ENCODE peak calls at places on chromosomes 16 and 17, in four cellular contexts. N is NCI-H446, P is Caki2, I is body of pancreas. C is an unnamed sample.

GRCh38 chr16:71919033-71919432 is 23.7 kb downstream of the IST1 start:
- DNase-seq in N (no peak), I (no peak), P (no peak), C (no peak)

GRCh38 chr17:76726766-76727718 is at the start of gene METTL23:
- DNase-seq in N (peak; percentile 71), P (no peak), I (peak; percentile 88), C (no peak)

GRCh38 chr17:15934866-15935265 is 10.1 kb upstream of the ADORA2B start:
- DNase-seq in P (no peak), I (no peak), N (no peak), C (no peak)

GRCh38 chr16:25014500-25015147 is 545 bp downstream of the ARHGAP17 start:
- DNase-seq in I (peak; percentile 49), P (no peak), N (peak; percentile 9), C (no peak)

GRCh38 chr17:15408803-15409202 is 58.6 kb downstream of the CDRT4 start:
- DNase-seq in P (no peak), I (no peak), N (no peak), C (no peak)

GRCh38 chr16:87060026-87060986 is 256.9 kb downstream of the C16orf95 start:
- DNase-seq in N (no peak), I (no peak), P (no peak), C (no peak)

GRCh38 chr17:12068946-12069345 is 48.3 kb downstream of the MAP2K4 start:
- DNase-seq in N (no peak), I (no peak), P (no peak), C (no peak)

GRCh38 chr16:12470311-12471229 is 333.1 kb downstream of the CPPED1 start:
- DNase-seq in N (peak; percentile 70), I (no peak), P (no peak), C (no peak)

GRCh38 chr17:48630925-48631692 is 5.0 kb upstream of the HOXB9 start:
- DNase-seq in N (no peak), P (no peak), I (no peak), C (no peak)

GRCh38 chr17:53655591-53655990 is 167.1 kb upstream of the KIF2B start:
- DNase-seq in I (no peak), P (no peak), N (no peak), C (no peak)

GRCh38 chr16:54952195-54952594 is 21.5 kb downstream of the IRX5 start:
- DNase-seq in N (no peak), I (no peak), P (no peak), C (no peak)

GRCh38 chr17:81802048-81802758 is 1.7 kb upstream of the GCGR start:
- DNase-seq in I (no peak), N (no peak), P (no peak), C (no peak)

GRCh38 chr17:15332338-15332737 is 9.1 kb downstream of the TEKT3 start:
- DNase-seq in P (no peak), I (no peak), N (no peak), C (no peak)

GRCh38 chr17:35373532-35373983 is at the start of gene SLFN11:
- DNase-seq in I (peak; percentile 68), N (no peak), P (no peak), C (no peak)

GRCh38 chr16:48430890-48431289 is 45.7 kb upstream of the SIAH1 start:
- DNase-seq in P (no peak), I (no peak), N (no peak), C (no peak)

GRCh38 chr17:76025294-76025693 is 1.8 kb downstream of the EVPL start:
- DNase-seq in P (no peak), I (no peak), N (no peak), C (no peak)

GRCh38 chr16:85227924-85228462 is 115.7 kb upstream of the CIBAR2 start:
- DNase-seq in P (no peak), I (no peak), N (peak; percentile 30), C (no peak)

GRCh38 chr17:75151893-75152292 is 2.4 kb downstream of the JPT1 start:
- DNase-seq in I (no peak), P (no peak), N (peak; percentile 36), C (no peak)

GRCh38 chr16:55467898-55468297 is 11.1 kb upstream of the MMP2 start:
- DNase-seq in P (no peak), I (no peak), N (no peak), C (no peak)

GRCh38 chr17:5553479-5553878 is 30.8 kb downstream of the NLRP1 start:
- DNase-seq in I (no peak), N (no peak), P (no peak), C (no peak)

GRCh38 chr16:20611350-20611902 is 35.3 kb upstream of the ACSM2B start:
- DNase-seq in N (peak; percentile 25), P (no peak), I (peak; percentile 96), C (peak; percentile 34)

GRCh38 chr16:55622930-55623561 is 32.7 kb upstream of the SLC6A2 start:
- DNase-seq in P (peak; percentile 31), I (no peak), N (no peak), C (no peak)

GRCh38 chr17:17693253-17693954 is 12.1 kb downstream of the RAI1 start:
- DNase-seq in N (peak; percentile 51), P (peak; percentile 37), I (peak; percentile 86), C (peak; percentile 84)

GRCh38 chr16:31698901-31699300 is 171.2 kb downstream of the AHSP start:
- DNase-seq in P (no peak), N (no peak), I (no peak), C (no peak)

GRCh38 chr17:80968602-80969029 is 23.0 kb upstream of the CHMP6 start:
- DNase-seq in P (no peak), N (peak; percentile 97), I (peak; percentile 77), C (no peak)

GRCh38 chr16:2095315-2095853 is 40.3 kb downstream of the PKD1 start:
- DNase-seq in N (no peak), P (peak; percentile 86), I (no peak), C (no peak)